ENCODE peak calls at places on chromosomes 16 and 17, in five cellular contexts. P is bronchial epithelial cell, G is body of pancreas, H is HCT116, M is psoas muscle. C is an unnamed sample.

GRCh38 chr16:61237804-61238485 is 798.3 kb downstream of the CDH8 start:
- DNase-seq in G (no peak), M (no peak), H (no peak), P (no peak), C (no peak)

GRCh38 chr16:89476811-89477261 is 13.5 kb downstream of the ANKRD11 start:
- DNase-seq in H (no peak), P (peak), M (no peak), G (no peak), C (no peak)

GRCh38 chr16:14289692-14290340 is 218.7 kb downstream of the MRTFB start:
- DNase-seq in G (no peak), P (peak), M (no peak), H (peak), C (peak)

GRCh38 chr17:81915331-81915730 is 2.6 kb downstream of the SIRT7 start:
- DNase-seq in P (no peak), M (no peak), G (no peak), H (no peak), C (no peak)

GRCh38 chr17:560379-560935 is 154.2 kb downstream of the VPS53 start:
- DNase-seq in H (no peak), G (no peak), M (no peak), P (peak), C (no peak)

GRCh38 chr17:81514735-81515529 is 2.3 kb upstream of the ACTG1 start:
- DNase-seq in G (peak), P (peak), M (peak), H (peak), C (peak)

GRCh38 chr16:25110392-25110947 is 1.1 kb upstream of the LCMT1 start:
- DNase-seq in G (no peak), M (no peak), P (no peak), H (no peak), C (peak)

GRCh38 chr16:54135361-54136275 is 151.0 kb downstream of the IRX3 start:
- DNase-seq in H (no peak), G (no peak), P (peak), M (no peak), C (peak)

GRCh38 chr16:57826706-57827625 is 24.7 kb upstream of the KIFC3 start:
- DNase-seq in P (no peak), G (peak), H (no peak), M (peak), C (no peak)

GRCh38 chr17:6323626-6324356 is 111.1 kb downstream of the AIPL1 start:
- DNase-seq in H (peak), M (no peak), G (peak), P (no peak), C (peak)

GRCh38 chr16:4521971-4522623 is 16.5 kb downstream of the CDIP1 start:
- DNase-seq in M (peak), G (peak), P (no peak), H (no peak), C (no peak)

GRCh38 chr16:66486773-66487579 is 59.9 kb downstream of the BEAN1 start:
- DNase-seq in G (no peak), H (no peak), M (no peak), P (peak), C (peak)

GRCh38 chr17:14903810-14904209 is 361.3 kb downstream of the PMP22 start:
- DNase-seq in M (no peak), P (peak), G (no peak), H (no peak), C (no peak)

GRCh38 chr17:73393962-73394361 is 82.2 kb upstream of the CDC42EP4 start:
- DNase-seq in P (peak), M (no peak), H (peak), G (no peak), C (peak)

DNA sequence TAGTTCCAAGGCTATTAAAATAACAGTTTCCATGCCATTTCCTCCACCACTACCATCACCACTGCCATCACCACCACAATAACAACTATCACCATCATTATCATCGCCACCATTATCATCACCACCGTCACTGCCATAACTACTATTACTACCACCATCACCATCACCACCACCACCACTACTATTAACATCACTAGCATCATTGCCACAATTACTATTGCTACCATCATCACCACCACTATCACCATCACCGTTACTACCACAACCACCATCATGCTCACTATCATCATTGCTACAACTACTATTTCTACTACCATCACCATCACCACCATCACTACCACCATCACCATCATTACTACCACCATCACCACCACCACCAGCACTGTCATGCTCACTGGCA is 185.9 kb upstream of the MAF start:
- DNase-seq in G (no peak), P (no peak), H (no peak), M (no peak), C (no peak)
- TF ChIP-seq CTCF in G (no peak), P (no peak), H (no peak), M (no peak), C (no peak)

GRCh38 chr17:80413771-80414507 is 1.0 kb upstream of the ENDOV start:
- DNase-seq in P (no peak), G (peak), H (no peak), M (no peak), C (no peak)

GRCh38 chr17:80414508-80414802 is 512 bp upstream of the ENDOV start:
- DNase-seq in P (peak), G (peak), H (no peak), M (no peak), C (peak)

GRCh38 chr17:80416260-80416939 is 1.4 kb downstream of the ENDOV start:
- DNase-seq in G (no peak), H (no peak), P (no peak), M (no peak), C (no peak)

GRCh38 chr17:80415626-80416042 is 667 bp downstream of the ENDOV start:
- DNase-seq in M (no peak), P (no peak), G (no peak), H (no peak), C (no peak)

GRCh38 chr17:80414803-80415625 is at the start of gene ENDOV:
- DNase-seq in P (peak), H (peak), M (peak), G (peak), C (peak)
- TF ChIP-seq CTCF in P (no peak), H (no peak), M (no peak), G (no peak), C (no peak)

DNA sequence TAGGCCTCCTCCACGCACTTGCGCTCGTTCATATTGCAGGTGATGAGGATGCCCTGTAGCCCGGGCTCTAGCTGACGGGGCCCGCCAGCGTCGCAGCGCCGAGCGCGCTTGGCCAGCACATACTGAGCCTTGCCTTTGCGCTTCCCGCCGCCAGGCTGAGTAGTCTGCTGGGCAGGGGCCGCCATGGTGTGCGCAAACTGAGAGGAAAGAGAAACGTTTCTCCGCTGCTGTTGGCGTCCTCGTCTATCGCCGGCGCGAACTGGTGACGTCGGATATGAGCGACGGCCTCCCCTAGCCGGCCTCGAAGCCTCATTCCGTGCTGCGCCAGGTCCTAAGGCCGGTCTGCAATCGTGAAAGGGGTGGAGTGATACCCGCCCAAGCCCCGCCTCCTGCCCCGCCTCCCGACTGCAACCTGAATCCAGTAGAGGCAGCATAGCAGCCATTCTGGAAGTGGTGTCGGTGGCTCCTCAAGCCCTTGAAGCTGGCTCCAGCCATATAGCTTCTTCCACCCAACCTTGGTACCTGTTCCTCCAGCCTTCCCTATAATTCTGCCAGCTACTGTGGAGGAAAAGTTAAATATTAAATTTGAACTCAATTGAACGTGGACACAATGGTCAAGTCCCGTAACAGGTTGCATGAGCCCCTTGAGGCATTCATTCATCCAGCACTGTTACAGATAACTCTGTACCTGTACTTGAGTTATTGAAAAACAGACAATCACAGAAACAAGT is at the start of gene THUMPD1:
- DNase-seq in G (peak), M (peak), H (peak), P (peak), C (peak)
- TF ChIP-seq CTCF in G (no peak), M (no peak), H (peak), P (peak), C (no peak)

DNA sequence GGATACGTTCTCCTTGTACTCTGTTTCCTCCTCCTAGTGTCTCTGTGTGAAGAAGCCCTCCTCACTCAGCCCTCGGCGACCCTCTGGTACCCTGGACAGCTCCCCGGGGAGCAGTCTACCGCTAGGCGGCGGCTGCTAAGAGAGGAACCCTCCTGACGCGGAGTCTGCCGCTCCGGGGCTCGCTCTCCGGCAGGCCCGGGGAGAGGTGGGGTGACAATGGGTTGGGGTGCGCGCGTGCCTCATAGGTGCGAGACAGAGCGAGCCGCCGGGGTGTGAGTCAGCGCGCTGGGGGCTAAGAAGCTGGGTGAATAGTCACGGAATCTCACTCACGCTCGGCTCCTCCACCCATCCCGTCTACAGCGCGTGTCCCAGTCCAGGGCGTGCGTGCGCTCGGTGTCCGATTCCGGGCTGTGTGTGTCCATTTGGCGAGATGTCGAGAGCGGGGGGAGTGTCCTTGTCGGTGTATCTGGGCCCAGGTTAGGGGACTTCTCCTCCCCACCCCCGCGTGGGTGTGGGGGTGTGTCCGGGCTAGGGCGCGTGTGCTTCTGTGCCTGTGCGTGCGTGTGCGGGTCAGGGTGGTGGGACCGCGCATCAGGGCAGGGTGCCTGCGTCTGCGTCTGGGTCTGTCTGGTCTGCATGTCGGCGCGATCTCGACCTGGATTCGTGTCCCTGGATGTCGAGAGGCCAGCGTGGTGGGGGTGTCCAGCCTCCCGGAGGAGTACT is 578 bp upstream of the HS3ST2 start:
- DNase-seq in M (peak), G (peak), H (no peak), P (peak), C (peak)
- TF ChIP-seq CTCF in M (peak), G (no peak), H (no peak), P (peak), C (peak)

GRCh38 chr17:1716076-1716911 is 6.1 kb upstream of the TLCD2 start:
- DNase-seq in P (peak), H (peak), M (peak), G (peak), C (peak)
- TF ChIP-seq CTCF in P (peak), H (no peak), M (no peak), G (no peak), C (no peak)

GRCh38 chr17:64774888-64775600 is 112.9 kb upstream of the SMURF2 start:
- DNase-seq in P (no peak), M (peak), H (no peak), G (no peak), C (no peak)

GRCh38 chr17:64773386-64773835 is 111.3 kb upstream of the SMURF2 start:
- DNase-seq in M (no peak), G (no peak), H (no peak), P (no peak), C (no peak)

GRCh38 chr17:64775701-64776570 is 113.8 kb upstream of the SMURF2 start:
- DNase-seq in G (no peak), P (no peak), H (no peak), M (peak), C (no peak)

GRCh38 chr17:64772845-64773299 is 110.8 kb upstream of the SMURF2 start:
- DNase-seq in M (peak), G (no peak), P (no peak), H (no peak), C (no peak)

GRCh38 chr17:64773836-64774761 is 112.0 kb upstream of the SMURF2 start:
- DNase-seq in P (peak), H (peak), M (peak), G (peak), C (peak)
- TF ChIP-seq CTCF in P (peak), H (peak), M (no peak), G (no peak), C (peak)